ENCODE peak calls at places on chromosomes 12 and 14, in nine cellular contexts. One of them, this sample, is unnamed.

GRCh38 chr14:100132161-100132902 is 27.1 kb downstream of the DEGS2 start:
- DNase-seq in breast epithelium: no peak
- DNase-seq in PC-9: no peak
- DNase-seq in ovary: no peak
- DNase-seq in GM23248: peak
- DNase-seq in lung: peak
- DNase-seq in brain microvascular endothelial cell: peak
- DNase-seq in lower lobe of right lung: no peak
- DNase-seq in astrocyte: no peak
- DNase-seq in this sample: no peak

GRCh38 chr14:24392327-24393098 is 6.3 kb upstream of the NYNRIN start:
- DNase-seq in breast epithelium: no peak
- DNase-seq in PC-9: peak
- DNase-seq in ovary: no peak
- DNase-seq in GM23248: peak
- DNase-seq in lung: no peak
- DNase-seq in brain microvascular endothelial cell: peak
- DNase-seq in lower lobe of right lung: no peak
- DNase-seq in astrocyte: peak
- DNase-seq in this sample: no peak

GRCh38 chr12:119592232-119592631 is 1.3 kb upstream of the TMEM233 start:
- DNase-seq in breast epithelium: no peak
- DNase-seq in PC-9: no peak
- DNase-seq in ovary: no peak
- DNase-seq in GM23248: peak
- DNase-seq in lung: no peak
- DNase-seq in brain microvascular endothelial cell: peak
- DNase-seq in lower lobe of right lung: no peak
- DNase-seq in astrocyte: peak
- DNase-seq in this sample: no peak

GRCh38 chr14:68926236-68926635 is 52.9 kb downstream of the ACTN1 start:
- DNase-seq in breast epithelium: no peak
- DNase-seq in PC-9: no peak
- DNase-seq in ovary: no peak
- DNase-seq in GM23248: no peak
- DNase-seq in lung: no peak
- DNase-seq in brain microvascular endothelial cell: no peak
- DNase-seq in lower lobe of right lung: no peak
- DNase-seq in astrocyte: no peak
- DNase-seq in this sample: no peak

GRCh38 chr12:90826031-90826430 is 128.9 kb downstream of the CCER1 start:
- DNase-seq in breast epithelium: no peak
- DNase-seq in PC-9: no peak
- DNase-seq in ovary: no peak
- DNase-seq in GM23248: no peak
- DNase-seq in lung: no peak
- DNase-seq in brain microvascular endothelial cell: no peak
- DNase-seq in lower lobe of right lung: no peak
- DNase-seq in astrocyte: no peak
- DNase-seq in this sample: no peak

GRCh38 chr12:13435535-13435934 is 239.0 kb downstream of the EMP1 start:
- DNase-seq in breast epithelium: no peak
- DNase-seq in PC-9: no peak
- DNase-seq in ovary: no peak
- DNase-seq in GM23248: no peak
- DNase-seq in lung: no peak
- DNase-seq in brain microvascular endothelial cell: peak
- DNase-seq in lower lobe of right lung: no peak
- DNase-seq in astrocyte: no peak
- DNase-seq in this sample: no peak

GRCh38 chr12:50550530-50551223 is 45.9 kb downstream of the DIP2B start:
- DNase-seq in breast epithelium: no peak
- DNase-seq in PC-9: peak
- DNase-seq in ovary: peak
- DNase-seq in GM23248: no peak
- DNase-seq in lung: no peak
- DNase-seq in brain microvascular endothelial cell: no peak
- DNase-seq in lower lobe of right lung: no peak
- DNase-seq in astrocyte: peak
- DNase-seq in this sample: no peak

GRCh38 chr14:61889914-61890351 is 127.7 kb downstream of the SNAPC1 start:
- DNase-seq in breast epithelium: no peak
- DNase-seq in PC-9: no peak
- DNase-seq in ovary: no peak
- DNase-seq in GM23248: no peak
- DNase-seq in lung: no peak
- DNase-seq in brain microvascular endothelial cell: no peak
- DNase-seq in lower lobe of right lung: no peak
- DNase-seq in astrocyte: no peak
- DNase-seq in this sample: no peak

GRCh38 chr14:34087556-34087955 is 136.7 kb upstream of the EGLN3 start:
- DNase-seq in breast epithelium: no peak
- DNase-seq in PC-9: no peak
- DNase-seq in ovary: no peak
- DNase-seq in GM23248: no peak
- DNase-seq in lung: no peak
- DNase-seq in brain microvascular endothelial cell: no peak
- DNase-seq in lower lobe of right lung: no peak
- DNase-seq in astrocyte: no peak
- DNase-seq in this sample: no peak

GRCh38 chr12:50314629-50315312 is 31.5 kb upstream of the LIMA1 start:
- DNase-seq in breast epithelium: no peak
- DNase-seq in PC-9: no peak
- DNase-seq in ovary: no peak
- DNase-seq in GM23248: peak
- DNase-seq in lung: no peak
- DNase-seq in brain microvascular endothelial cell: peak
- DNase-seq in lower lobe of right lung: no peak
- DNase-seq in astrocyte: peak
- DNase-seq in this sample: no peak

GRCh38 chr12:75814856-75815754 is 216.5 kb downstream of the PHLDA1 start:
- DNase-seq in breast epithelium: no peak
- DNase-seq in PC-9: peak
- DNase-seq in ovary: peak
- DNase-seq in GM23248: peak
- DNase-seq in lung: no peak
- DNase-seq in brain microvascular endothelial cell: peak
- DNase-seq in lower lobe of right lung: no peak
- DNase-seq in astrocyte: peak
- DNase-seq in this sample: no peak

GRCh38 chr14:87443039-87443438 is 549.9 kb downstream of the GALC start:
- DNase-seq in breast epithelium: no peak
- DNase-seq in PC-9: no peak
- DNase-seq in ovary: no peak
- DNase-seq in GM23248: no peak
- DNase-seq in lung: no peak
- DNase-seq in brain microvascular endothelial cell: no peak
- DNase-seq in lower lobe of right lung: no peak
- DNase-seq in astrocyte: no peak
- DNase-seq in this sample: no peak

GRCh38 chr12:119180380-119181040 is 1.8 kb downstream of the HSPB8 start:
- DNase-seq in breast epithelium: no peak
- DNase-seq in PC-9: no peak
- DNase-seq in ovary: peak
- DNase-seq in GM23248: peak
- DNase-seq in lung: peak
- DNase-seq in brain microvascular endothelial cell: peak
- DNase-seq in lower lobe of right lung: no peak
- DNase-seq in astrocyte: peak
- DNase-seq in this sample: no peak

GRCh38 chr12:50258167-50258551 is 25.2 kb downstream of the LIMA1 start:
- DNase-seq in breast epithelium: no peak
- DNase-seq in PC-9: no peak
- DNase-seq in ovary: no peak
- DNase-seq in GM23248: peak
- DNase-seq in lung: no peak
- DNase-seq in brain microvascular endothelial cell: no peak
- DNase-seq in lower lobe of right lung: no peak
- DNase-seq in astrocyte: no peak
- DNase-seq in this sample: peak

GRCh38 chr12:2324375-2324774 is 271.6 kb downstream of the CACNA1C start:
- DNase-seq in breast epithelium: no peak
- DNase-seq in PC-9: no peak
- DNase-seq in ovary: no peak
- DNase-seq in GM23248: no peak
- DNase-seq in lung: no peak
- DNase-seq in brain microvascular endothelial cell: no peak
- DNase-seq in lower lobe of right lung: no peak
- DNase-seq in astrocyte: no peak
- DNase-seq in this sample: no peak

GRCh38 chr12:2691001-2691339 is 103.8 kb upstream of the FKBP4 start:
- DNase-seq in breast epithelium: no peak
- DNase-seq in PC-9: no peak
- DNase-seq in ovary: no peak
- DNase-seq in GM23248: no peak
- DNase-seq in lung: peak
- DNase-seq in brain microvascular endothelial cell: no peak
- DNase-seq in lower lobe of right lung: peak
- DNase-seq in astrocyte: peak
- DNase-seq in this sample: no peak

GRCh38 chr12:25427328-25428249 is 125.5 kb downstream of the LMNTD1 start:
- DNase-seq in breast epithelium: no peak
- DNase-seq in PC-9: no peak
- DNase-seq in ovary: no peak
- DNase-seq in GM23248: peak
- DNase-seq in lung: no peak
- DNase-seq in brain microvascular endothelial cell: no peak
- DNase-seq in lower lobe of right lung: no peak
- DNase-seq in astrocyte: no peak
- DNase-seq in this sample: no peak

GRCh38 chr14:63770187-63770807 is 42.4 kb upstream of the SGPP1 start:
- DNase-seq in breast epithelium: no peak
- DNase-seq in PC-9: peak
- DNase-seq in ovary: peak
- DNase-seq in GM23248: peak
- DNase-seq in lung: peak
- DNase-seq in brain microvascular endothelial cell: peak
- DNase-seq in lower lobe of right lung: no peak
- DNase-seq in astrocyte: peak
- DNase-seq in this sample: peak

GRCh38 chr14:92463141-92463540 is 50.4 kb upstream of the RIN3 start:
- DNase-seq in breast epithelium: no peak
- DNase-seq in PC-9: no peak
- DNase-seq in ovary: no peak
- DNase-seq in GM23248: no peak
- DNase-seq in lung: no peak
- DNase-seq in brain microvascular endothelial cell: no peak
- DNase-seq in lower lobe of right lung: no peak
- DNase-seq in astrocyte: no peak
- DNase-seq in this sample: no peak

GRCh38 chr12:1306096-1306495 is 288.3 kb downstream of the FBXL14 start:
- DNase-seq in breast epithelium: no peak
- DNase-seq in PC-9: no peak
- DNase-seq in ovary: no peak
- DNase-seq in GM23248: no peak
- DNase-seq in lung: no peak
- DNase-seq in brain microvascular endothelial cell: no peak
- DNase-seq in lower lobe of right lung: no peak
- DNase-seq in astrocyte: no peak
- DNase-seq in this sample: no peak

GRCh38 chr12:110971189-110971920 is 51.0 kb upstream of the MYL2 start:
- DNase-seq in breast epithelium: no peak
- DNase-seq in PC-9: no peak
- DNase-seq in ovary: no peak
- DNase-seq in GM23248: no peak
- DNase-seq in lung: no peak
- DNase-seq in brain microvascular endothelial cell: no peak
- DNase-seq in lower lobe of right lung: no peak
- DNase-seq in astrocyte: no peak
- DNase-seq in this sample: no peak

GRCh38 chr14:69667938-69668336 is 56.5 kb downstream of the SUSD6 start:
- DNase-seq in breast epithelium: no peak
- DNase-seq in PC-9: peak
- DNase-seq in ovary: no peak
- DNase-seq in GM23248: no peak
- DNase-seq in lung: no peak
- DNase-seq in brain microvascular endothelial cell: no peak
- DNase-seq in lower lobe of right lung: no peak
- DNase-seq in astrocyte: no peak
- DNase-seq in this sample: no peak

GRCh38 chr12:22539055-22539454 is 5.3 kb downstream of the C2CD5 start:
- DNase-seq in breast epithelium: no peak
- DNase-seq in PC-9: no peak
- DNase-seq in ovary: no peak
- DNase-seq in GM23248: no peak
- DNase-seq in lung: no peak
- DNase-seq in brain microvascular endothelial cell: no peak
- DNase-seq in lower lobe of right lung: no peak
- DNase-seq in astrocyte: no peak
- DNase-seq in this sample: no peak
- H3K27ac ChIP-seq in breast epithelium: no peak
- H3K27ac ChIP-seq in PC-9: no peak
- H3K27ac ChIP-seq in ovary: no peak
- H3K27ac ChIP-seq in GM23248: no peak
- H3K27ac ChIP-seq in lung: no peak
- H3K27ac ChIP-seq in brain microvascular endothelial cell: no peak
- H3K27ac ChIP-seq in lower lobe of right lung: peak
- H3K27ac ChIP-seq in astrocyte: no peak
- H3K27ac ChIP-seq in this sample: no peak

GRCh38 chr14:78805586-78805985 is 635.4 kb downstream of the NRXN3 start:
- DNase-seq in breast epithelium: no peak
- DNase-seq in PC-9: no peak
- DNase-seq in ovary: no peak
- DNase-seq in GM23248: no peak
- DNase-seq in lung: no peak
- DNase-seq in brain microvascular endothelial cell: no peak
- DNase-seq in lower lobe of right lung: no peak
- DNase-seq in astrocyte: no peak
- DNase-seq in this sample: no peak
- H3K4me3 ChIP-seq in breast epithelium: no peak
- H3K4me3 ChIP-seq in PC-9: no peak
- H3K4me3 ChIP-seq in ovary: no peak
- H3K4me3 ChIP-seq in GM23248: no peak
- H3K4me3 ChIP-seq in lung: no peak
- H3K4me3 ChIP-seq in brain microvascular endothelial cell: no peak
- H3K4me3 ChIP-seq in lower lobe of right lung: no peak
- H3K4me3 ChIP-seq in astrocyte: no peak
- H3K4me3 ChIP-seq in this sample: no peak

GRCh38 chr12:105477873-105478272 is 147.4 kb downstream of the C12orf75 start:
- DNase-seq in breast epithelium: no peak
- DNase-seq in PC-9: no peak
- DNase-seq in ovary: no peak
- DNase-seq in GM23248: no peak
- DNase-seq in lung: no peak
- DNase-seq in brain microvascular endothelial cell: no peak
- DNase-seq in lower lobe of right lung: no peak
- DNase-seq in astrocyte: no peak
- DNase-seq in this sample: no peak
- H3K27ac ChIP-seq in breast epithelium: no peak
- H3K27ac ChIP-seq in PC-9: no peak
- H3K27ac ChIP-seq in ovary: no peak
- H3K27ac ChIP-seq in GM23248: no peak
- H3K27ac ChIP-seq in lung: no peak
- H3K27ac ChIP-seq in brain microvascular endothelial cell: no peak
- H3K27ac ChIP-seq in lower lobe of right lung: no peak
- H3K27ac ChIP-seq in astrocyte: no peak
- H3K27ac ChIP-seq in this sample: no peak

DNA sequence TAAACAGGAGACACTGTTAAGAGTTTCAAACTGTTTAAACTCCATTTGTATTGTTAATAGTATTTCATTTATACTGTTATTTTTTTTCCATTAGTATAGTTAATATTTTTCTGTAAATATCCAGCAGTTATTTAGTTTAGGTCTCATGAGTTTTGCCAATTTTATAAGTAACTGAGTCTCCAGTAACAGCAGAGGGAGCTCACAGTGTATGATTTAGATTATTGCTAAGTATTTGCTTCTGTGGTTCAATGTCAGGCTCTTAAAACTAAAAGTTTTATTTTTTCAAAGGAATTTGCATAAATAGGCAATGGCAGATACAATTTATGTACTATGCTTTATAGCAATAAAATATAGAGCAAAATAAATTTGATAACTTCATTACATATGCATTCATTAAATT is 209.7 kb downstream of the ATXN7L3B start:
- DNase-seq in breast epithelium: no peak
- DNase-seq in PC-9: no peak
- DNase-seq in ovary: no peak
- DNase-seq in GM23248: peak
- DNase-seq in lung: no peak
- DNase-seq in brain microvascular endothelial cell: no peak
- DNase-seq in lower lobe of right lung: no peak
- DNase-seq in astrocyte: peak
- DNase-seq in this sample: no peak
- H3K4me3 ChIP-seq in breast epithelium: no peak
- H3K4me3 ChIP-seq in PC-9: no peak
- H3K4me3 ChIP-seq in ovary: no peak
- H3K4me3 ChIP-seq in GM23248: no peak
- H3K4me3 ChIP-seq in lung: no peak
- H3K4me3 ChIP-seq in brain microvascular endothelial cell: no peak
- H3K4me3 ChIP-seq in lower lobe of right lung: no peak
- H3K4me3 ChIP-seq in astrocyte: no peak
- H3K4me3 ChIP-seq in this sample: no peak

This sample was measured in prostate gland.